ENCODE peak calls at places on chromosome 21, in nine cellular contexts. R is adipocyte, V is HFF-Myc, J is memory B cell, X is T-helper 2 cell, K is AG09309, P is pancreas, O is Kasumi-1, M is T-helper 1 cell. E is an unnamed sample.

GRCh38 chr21:26881504-26882228 is 36.5 kb upstream of the ADAMTS1 start:
- DNase-seq in R (peak; percentile 55), V (peak; percentile 7), J (no peak), X (no peak), K (no peak), P (no peak), O (peak; percentile 74), M (no peak), E (no peak)

GRCh38 chr21:38165466-38166213 is 91.2 kb upstream of the KCNJ15 start:
- DNase-seq in R (no peak), V (peak; percentile 95), J (no peak), X (no peak), K (no peak), P (no peak), O (no peak), M (no peak), E (no peak)

GRCh38 chr21:26443867-26444266 is 129.2 kb downstream of the CYYR1 start:
- DNase-seq in R (no peak), V (no peak), J (no peak), X (no peak), K (no peak), P (no peak), O (no peak), M (no peak), E (no peak)

GRCh38 chr21:25934771-25935224 is 200.0 kb downstream of the GABPA start:
- DNase-seq in R (peak; percentile 82), V (peak; percentile 72), J (no peak), X (no peak), K (peak; percentile 83), P (peak; percentile 75), O (peak; percentile 27), M (peak; percentile 70), E (peak; percentile 27)

GRCh38 chr21:19458295-19458694 is 1054.7 kb upstream of the TMPRSS15 start:
- DNase-seq in R (no peak), V (no peak), J (no peak), X (no peak), K (no peak), P (no peak), O (no peak), M (peak; percentile 0), E (no peak)

GRCh38 chr21:25515484-25516405 is 91.5 kb downstream of the MRPL39 start:
- DNase-seq in R (peak; percentile 76), V (no peak), J (no peak), X (no peak), K (no peak), P (no peak), O (no peak), M (no peak), E (no peak)

GRCh38 chr21:14587266-14587665 is 41.2 kb upstream of the SAMSN1 start:
- DNase-seq in R (no peak), V (no peak), J (no peak), X (no peak), K (no peak), P (no peak), O (no peak), M (no peak), E (no peak)

GRCh38 chr21:41678944-41679343 is 87.9 kb downstream of the RIPK4 start:
- DNase-seq in R (peak; percentile 86), V (peak; percentile 92), J (no peak), X (no peak), K (peak; percentile 90), P (peak; percentile 98), O (no peak), M (no peak), E (no peak)

GRCh38 chr21:42193721-42194120 is 25.2 kb upstream of the ABCG1 start:
- DNase-seq in R (no peak), V (no peak), J (no peak), X (no peak), K (no peak), P (no peak), O (no peak), M (no peak), E (no peak)

GRCh38 chr21:35861656-35862055 is 198.7 kb downstream of the SETD4 start:
- DNase-seq in R (no peak), V (peak; percentile 52), J (no peak), X (no peak), K (peak; percentile 66), P (no peak), O (no peak), M (no peak), E (no peak)

E was measured in brain pericyte.